ENCODE peak calls at places on chromosomes 1 and 21, in eight cellular contexts. Q is stimulated activated CD4-positive, alpha-beta T cell treated with anti-CD3 and anti-CD28 coated beads, Interleukin-15, amount 100 ng/mL, for 1 hour; Y is Right ventricle myocardium superior; I is NCI-H1105; T is Caco-2; B is T-cell; H is iris pigment epithelial cell; V is mesenchymal stem cell. L is an unnamed sample.

GRCh38 chr1:204885288-204885711 is 14.6 kb downstream of the NFASC start:
- DNase-seq in Q (no peak), H (no peak), V (no peak), Y (peak), T (no peak), I (no peak), B (no peak), L (no peak)

GRCh38 chr21:44463716-44464115 is 8.4 kb downstream of the LRRC3 start:
- DNase-seq in V (no peak), B (no peak), Q (no peak), H (no peak), I (no peak), Y (no peak), T (no peak), L (no peak)

GRCh38 chr1:55987491-55988255 is 591.7 kb downstream of the PLPP3 start:
- DNase-seq in T (no peak), H (no peak), V (no peak), B (no peak), Y (no peak), Q (no peak), I (no peak), L (no peak)

GRCh38 chr1:32761253-32761877 is 55.8 kb downstream of the YARS1 start:
- DNase-seq in V (peak), Q (no peak), H (peak), T (peak), B (no peak), I (peak), Y (no peak), L (no peak)

GRCh38 chr21:45080639-45081414 is 6.4 kb downstream of the ADARB1 start:
- DNase-seq in Y (no peak), I (no peak), Q (no peak), T (no peak), V (peak), H (peak), B (no peak), L (no peak)

GRCh38 chr1:19113362-19114092 is 96.5 kb downstream of the UBR4 start:
- DNase-seq in B (peak), V (peak), Y (no peak), H (peak), I (peak), Q (no peak), T (peak), L (no peak)

GRCh38 chr1:21337931-21338567 is 47.8 kb upstream of the ECE1 start:
- DNase-seq in V (peak), Y (peak), H (peak), Q (no peak), I (no peak), B (no peak), T (no peak), L (no peak)

GRCh38 chr1:168138134-168138533 is 1.4 kb upstream of the GPR161 start:
- DNase-seq in Y (no peak), B (no peak), I (no peak), H (peak), T (no peak), V (peak), Q (no peak), L (no peak)

GRCh38 chr21:45529785-45530422 is 12.3 kb downstream of the SLC19A1 start:
- DNase-seq in I (no peak), H (no peak), T (peak), Y (peak), V (no peak), B (no peak), Q (no peak), L (no peak)

GRCh38 chr1:97038410-97038809 is 316.8 kb downstream of the PTBP2 start:
- DNase-seq in B (no peak), T (no peak), V (no peak), Q (no peak), Y (no peak), I (no peak), H (peak), L (no peak)

GRCh38 chr1:246108278-246108925 is 398.7 kb downstream of the SMYD3 start:
- DNase-seq in T (no peak), H (no peak), I (no peak), V (no peak), Y (no peak), B (no peak), Q (no peak), L (no peak)

GRCh38 chr21:42546433-42546832 is 32.8 kb downstream of the SLC37A1 start:
- DNase-seq in Q (no peak), Y (peak), V (no peak), H (no peak), T (no peak), I (no peak), B (no peak), L (no peak)

GRCh38 chr1:196155586-196155985 is 452.7 kb downstream of the KCNT2 start:
- DNase-seq in H (no peak), T (no peak), B (no peak), V (no peak), I (no peak), Q (no peak), Y (no peak), L (no peak)

GRCh38 chr1:160579216-160579701 is at the start of gene CD84:
- DNase-seq in H (no peak), T (no peak), Y (no peak), I (no peak), V (no peak), B (peak), Q (no peak), L (no peak)

GRCh38 chr21:33070921-33071877 is 1.3 kb downstream of the OLIG1 start:
- DNase-seq in V (peak), I (no peak), T (no peak), Q (no peak), H (peak), B (no peak), Y (peak), L (no peak)

GRCh38 chr1:212498243-212498642 is 65.5 kb downstream of the NENF start:
- DNase-seq in I (no peak), B (no peak), H (peak), Q (no peak), V (peak), T (no peak), Y (no peak), L (no peak)

GRCh38 chr1:155607708-155608107 is 2.3 kb upstream of the MSTO1 start:
- DNase-seq in B (no peak), T (no peak), H (peak), Q (no peak), I (no peak), V (peak), Y (no peak), L (no peak)

GRCh38 chr1:101250219-101250618 is 13.4 kb downstream of the S1PR1 start:
- DNase-seq in T (no peak), I (no peak), V (no peak), B (no peak), Q (no peak), H (no peak), Y (no peak), L (no peak)

GRCh38 chr1:227940791-227941241 is 6.9 kb downstream of the WNT9A start:
- DNase-seq in H (no peak), Q (no peak), V (no peak), Y (peak), T (no peak), B (no peak), I (no peak), L (no peak)

GRCh38 chr1:226021406-226022200 is 22.5 kb upstream of the SDE2 start:
- DNase-seq in I (no peak), V (no peak), Y (no peak), B (no peak), T (no peak), H (no peak), Q (no peak), L (no peak)

GRCh38 chr1:36327421-36328087 is 4.1 kb upstream of the EVA1B start:
- DNase-seq in V (peak), T (no peak), H (peak), B (no peak), Y (peak), I (no peak), Q (no peak), L (no peak)

GRCh38 chr1:46699670-46700069 is 19.2 kb downstream of the EFCAB14 start:
- DNase-seq in T (no peak), B (no peak), I (no peak), Y (no peak), H (no peak), V (no peak), Q (no peak), L (no peak)

GRCh38 chr1:94942171-94943128 is 15.5 kb upstream of the CNN3 start:
- DNase-seq in V (no peak), Y (no peak), H (no peak), T (no peak), Q (no peak), I (no peak), B (no peak), L (no peak)

GRCh38 chr1:239025223-239025622 is 361.1 kb upstream of the CHRM3 start:
- DNase-seq in Q (no peak), Y (no peak), I (no peak), T (no peak), B (no peak), H (no peak), V (no peak), L (no peak)

GRCh38 chr21:33109574-33110339 is 39.8 kb downstream of the OLIG1 start:
- DNase-seq in I (peak), V (no peak), H (no peak), Q (no peak), B (no peak), T (no peak), Y (no peak), L (no peak)

GRCh38 chr1:155125946-155126493 is 1.7 kb upstream of the EFNA1 start:
- DNase-seq in H (peak), Q (no peak), Y (peak), B (no peak), I (no peak), T (peak), V (peak), L (no peak)

GRCh38 chr1:245999697-246000637 is 507.1 kb downstream of the SMYD3 start:
- DNase-seq in Y (no peak), I (no peak), Q (no peak), T (no peak), H (no peak), V (no peak), B (no peak), L (no peak)

GRCh38 chr1:32612189-32612881 is 38.0 kb downstream of the ZBTB8OS start:
- DNase-seq in Q (peak), H (peak), B (peak), Y (peak), T (peak), V (peak), I (peak), L (no peak)